ENCODE peak calls at places on chromosome 9, in five cellular contexts. One of them, this sample, is unnamed.

GRCh38 chr9:13648676-13649075 is 369.2 kb upstream of the MPDZ start:
- DNase-seq in SK-N-SH: no peak
- DNase-seq in K562: no peak
- DNase-seq in HCT116: no peak
- DNase-seq in HepG2: no peak
- DNase-seq in this sample: no peak

GRCh38 chr9:120917989-120918630 is 8.5 kb downstream of the TRAF1 start:
- DNase-seq in SK-N-SH: no peak
- DNase-seq in HepG2: no peak
- DNase-seq in HCT116: no peak
- DNase-seq in K562: no peak
- DNase-seq in this sample: no peak

GRCh38 chr9:119639287-119639955 is 270.2 kb upstream of the BRINP1 start:
- DNase-seq in SK-N-SH: peak
- DNase-seq in HCT116: no peak
- DNase-seq in K562: no peak
- DNase-seq in HepG2: no peak
- DNase-seq in this sample: peak

GRCh38 chr9:132639322-132639721 is 30.5 kb downstream of the DDX31 start:
- DNase-seq in K562: no peak
- DNase-seq in HepG2: no peak
- DNase-seq in HCT116: no peak
- DNase-seq in SK-N-SH: no peak
- DNase-seq in this sample: no peak

GRCh38 chr9:3200331-3200774 is 325.4 kb downstream of the RFX3 start:
- DNase-seq in HepG2: no peak
- DNase-seq in SK-N-SH: no peak
- DNase-seq in HCT116: no peak
- DNase-seq in K562: no peak
- DNase-seq in this sample: no peak

GRCh38 chr9:104232781-104233341 is 138.8 kb downstream of the SMC2 start:
- DNase-seq in HepG2: no peak
- DNase-seq in K562: no peak
- DNase-seq in HCT116: no peak
- DNase-seq in SK-N-SH: no peak
- DNase-seq in this sample: no peak

GRCh38 chr9:128909859-128910258 is 10.9 kb upstream of the PHYHD1 start:
- DNase-seq in SK-N-SH: no peak
- DNase-seq in HepG2: no peak
- DNase-seq in K562: no peak
- DNase-seq in HCT116: no peak
- DNase-seq in this sample: no peak

GRCh38 chr9:97310896-97311295 is 3.4 kb downstream of the CCDC180 start:
- DNase-seq in K562: no peak
- DNase-seq in HepG2: no peak
- DNase-seq in SK-N-SH: no peak
- DNase-seq in HCT116: no peak
- DNase-seq in this sample: no peak

GRCh38 chr9:125538092-125538473 is 168.9 kb downstream of the MAPKAP1 start:
- DNase-seq in HCT116: peak
- DNase-seq in SK-N-SH: no peak
- DNase-seq in HepG2: peak
- DNase-seq in K562: no peak
- DNase-seq in this sample: peak

GRCh38 chr9:118362123-118362522 is 657.9 kb downstream of the TLR4 start:
- DNase-seq in HepG2: no peak
- DNase-seq in HCT116: no peak
- DNase-seq in K562: no peak
- DNase-seq in SK-N-SH: no peak
- DNase-seq in this sample: no peak

GRCh38 chr9:128892223-128892892 is 10.4 kb downstream of the LRRC8A start:
- DNase-seq in K562: peak
- DNase-seq in HepG2: no peak
- DNase-seq in HCT116: no peak
- DNase-seq in SK-N-SH: no peak
- DNase-seq in this sample: no peak

GRCh38 chr9:121748080-121748479 is 96.6 kb downstream of the DAB2IP start:
- DNase-seq in K562: no peak
- DNase-seq in HepG2: no peak
- DNase-seq in HCT116: no peak
- DNase-seq in SK-N-SH: no peak
- DNase-seq in this sample: no peak

GRCh38 chr9:75803130-75803529 is 87.3 kb upstream of the PCSK5 start:
- DNase-seq in K562: no peak
- DNase-seq in HCT116: no peak
- DNase-seq in SK-N-SH: no peak
- DNase-seq in HepG2: no peak
- DNase-seq in this sample: no peak

GRCh38 chr9:36400332-36401178 is 486 bp upstream of the RNF38 start:
- DNase-seq in K562: peak
- DNase-seq in HCT116: peak
- DNase-seq in HepG2: peak
- DNase-seq in SK-N-SH: peak
- DNase-seq in this sample: peak

GRCh38 chr9:21611896-21612295 is 129.8 kb upstream of the IFNE start:
- DNase-seq in K562: no peak
- DNase-seq in HCT116: peak
- DNase-seq in HepG2: no peak
- DNase-seq in SK-N-SH: no peak
- DNase-seq in this sample: no peak

GRCh38 chr9:12818431-12819000 is 43.7 kb downstream of the LURAP1L start:
- DNase-seq in HCT116: no peak
- DNase-seq in SK-N-SH: no peak
- DNase-seq in HepG2: no peak
- DNase-seq in K562: no peak
- DNase-seq in this sample: no peak

GRCh38 chr9:96858670-96859069 is 4.4 kb upstream of the ZNF782 start:
- DNase-seq in SK-N-SH: no peak
- DNase-seq in HCT116: no peak
- DNase-seq in K562: no peak
- DNase-seq in HepG2: peak
- DNase-seq in this sample: no peak

GRCh38 chr9:3569529-3569928 is 43.7 kb upstream of the RFX3 start:
- DNase-seq in K562: no peak
- DNase-seq in HepG2: no peak
- DNase-seq in SK-N-SH: no peak
- DNase-seq in HCT116: no peak
- DNase-seq in this sample: no peak

GRCh38 chr9:21558627-21559401 is 76.7 kb upstream of the IFNE start:
- DNase-seq in SK-N-SH: no peak
- DNase-seq in HCT116: no peak
- DNase-seq in HepG2: no peak
- DNase-seq in K562: no peak
- DNase-seq in this sample: no peak

GRCh38 chr9:5714501-5715401 is 85.8 kb downstream of the RIC1 start:
- DNase-seq in SK-N-SH: no peak
- DNase-seq in HCT116: peak
- DNase-seq in K562: no peak
- DNase-seq in HepG2: peak
- DNase-seq in this sample: no peak

GRCh38 chr9:70161414-70161732 is 97.4 kb upstream of the SMC5 start:
- DNase-seq in HCT116: no peak
- DNase-seq in K562: no peak
- DNase-seq in SK-N-SH: no peak
- DNase-seq in HepG2: no peak
- DNase-seq in this sample: no peak
- TF ChIP-seq JUND in HCT116: no peak
- TF ChIP-seq JUND in K562: no peak
- TF ChIP-seq JUND in SK-N-SH: no peak
- TF ChIP-seq JUND in HepG2: no peak
- TF ChIP-seq JUND in this sample: no peak

GRCh38 chr9:93119953-93120845 is 13.9 kb downstream of the NINJ1 start:
- DNase-seq in K562: peak
- DNase-seq in SK-N-SH: peak
- DNase-seq in HepG2: peak
- DNase-seq in HCT116: peak
- DNase-seq in this sample: peak
- TF ChIP-seq JUND in K562: peak
- TF ChIP-seq JUND in SK-N-SH: peak
- TF ChIP-seq JUND in HepG2: peak
- TF ChIP-seq JUND in HCT116: no peak
- TF ChIP-seq JUND in this sample: no peak

GRCh38 chr9:34513567-34514214 is 9.1 kb downstream of the ENHO start:
- DNase-seq in SK-N-SH: no peak
- DNase-seq in K562: no peak
- DNase-seq in HepG2: no peak
- DNase-seq in HCT116: no peak
- DNase-seq in this sample: no peak
- TF ChIP-seq JUND in SK-N-SH: no peak
- TF ChIP-seq JUND in K562: no peak
- TF ChIP-seq JUND in HepG2: no peak
- TF ChIP-seq JUND in HCT116: no peak
- TF ChIP-seq JUND in this sample: no peak

GRCh38 chr9:137494104-137494544 is 35.0 kb upstream of the NSMF start:
- DNase-seq in SK-N-SH: no peak
- DNase-seq in HepG2: no peak
- DNase-seq in K562: peak
- DNase-seq in HCT116: no peak
- DNase-seq in this sample: no peak

GRCh38 chr9:137493163-137494103 is 34.3 kb upstream of the NSMF start:
- DNase-seq in K562: no peak
- DNase-seq in HepG2: no peak
- DNase-seq in HCT116: no peak
- DNase-seq in SK-N-SH: no peak
- DNase-seq in this sample: no peak

GRCh38 chr9:137491735-137492432 is 32.8 kb upstream of the NSMF start:
- DNase-seq in HepG2: no peak
- DNase-seq in SK-N-SH: no peak
- DNase-seq in HCT116: no peak
- DNase-seq in K562: peak
- DNase-seq in this sample: no peak

GRCh38 chr9:137490532-137491186 is 31.5 kb upstream of the NSMF start:
- DNase-seq in SK-N-SH: no peak
- DNase-seq in HCT116: no peak
- DNase-seq in HepG2: no peak
- DNase-seq in K562: no peak
- DNase-seq in this sample: no peak

DNA sequence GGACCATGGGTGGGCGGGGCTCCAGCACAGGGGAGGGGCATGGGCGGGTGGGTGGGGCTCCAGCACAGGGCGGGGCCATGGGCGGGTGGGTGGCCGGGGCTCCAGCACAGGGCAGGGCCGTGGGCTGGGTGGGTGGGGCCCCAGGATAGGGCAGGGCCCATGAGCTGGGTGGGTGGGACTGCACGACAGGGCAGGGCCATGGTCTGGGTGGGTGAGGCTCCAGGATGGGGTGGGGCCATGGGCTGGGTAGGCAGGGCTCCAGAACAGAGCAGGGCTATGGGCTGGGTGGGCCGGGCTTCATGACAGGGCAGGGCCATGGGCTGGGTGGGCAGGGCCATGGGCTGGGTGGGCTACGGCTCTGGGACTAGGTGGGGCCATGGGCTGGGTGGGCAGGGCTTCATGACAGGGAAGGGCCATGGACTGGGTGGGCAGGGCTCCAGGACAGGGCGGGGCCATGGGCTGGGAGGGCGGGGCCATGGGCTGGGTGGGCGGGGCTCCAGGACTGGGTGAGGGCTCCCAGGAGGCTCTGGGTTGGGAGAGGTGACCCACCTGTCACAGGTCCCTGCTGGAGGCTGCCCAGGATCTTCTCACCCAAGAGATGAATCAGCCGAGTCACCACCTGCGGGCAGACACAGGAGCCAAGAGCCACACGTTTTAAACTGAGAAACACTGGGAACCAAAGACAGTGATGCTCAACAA is 33.5 kb upstream of the NSMF start:
- DNase-seq in HepG2: no peak
- DNase-seq in K562: peak
- DNase-seq in SK-N-SH: peak
- DNase-seq in HCT116: peak
- DNase-seq in this sample: peak
- TF ChIP-seq JUND in HepG2: no peak
- TF ChIP-seq JUND in K562: no peak
- TF ChIP-seq JUND in SK-N-SH: no peak
- TF ChIP-seq JUND in HCT116: no peak
- TF ChIP-seq JUND in this sample: no peak

DNA sequence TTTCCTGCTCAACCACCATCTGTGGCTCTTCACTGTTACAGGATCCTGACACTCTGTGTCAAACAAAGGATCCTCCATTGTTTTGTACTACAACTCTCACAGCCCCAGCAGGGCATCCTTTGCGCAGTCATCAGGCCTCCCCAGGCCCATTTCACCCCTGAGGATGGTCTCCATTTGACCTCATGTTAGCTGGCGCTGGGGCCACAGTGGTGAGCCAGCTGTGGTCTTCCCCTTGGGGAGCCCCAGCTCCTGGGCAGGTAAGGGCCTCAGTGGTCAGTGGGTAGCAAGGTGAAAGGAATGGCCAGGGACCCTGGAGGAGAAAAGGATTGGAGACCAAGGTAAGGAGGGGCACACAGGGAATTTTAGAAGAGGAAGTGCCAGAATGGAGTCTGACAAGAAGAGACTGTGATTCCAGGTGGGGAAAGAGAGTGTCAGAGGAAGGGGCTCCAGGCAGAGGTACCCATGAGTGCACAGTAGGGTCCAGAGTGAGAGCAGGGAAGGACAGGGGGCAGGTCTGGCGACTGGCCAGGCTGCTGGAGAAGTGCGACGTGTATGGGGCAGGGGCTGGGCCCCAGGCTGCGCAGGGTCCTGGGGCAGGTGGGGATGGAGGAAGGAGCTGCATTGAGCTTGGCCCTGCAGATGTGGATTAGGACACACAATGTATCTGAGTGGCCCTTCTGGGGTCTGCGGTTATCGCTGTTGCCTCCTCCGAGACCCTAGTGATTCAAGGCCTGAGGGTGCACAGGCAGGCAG is 109.9 kb downstream of the PHF2 start:
- DNase-seq in HepG2: no peak
- DNase-seq in HCT116: no peak
- DNase-seq in K562: no peak
- DNase-seq in SK-N-SH: no peak
- DNase-seq in this sample: no peak
- TF ChIP-seq JUND in HepG2: no peak
- TF ChIP-seq JUND in HCT116: no peak
- TF ChIP-seq JUND in K562: no peak
- TF ChIP-seq JUND in SK-N-SH: no peak
- TF ChIP-seq JUND in this sample: no peak

GRCh38 chr9:38091310-38092199 is 22.5 kb upstream of the SHB start:
- DNase-seq in HepG2: no peak
- DNase-seq in K562: no peak
- DNase-seq in SK-N-SH: peak
- DNase-seq in HCT116: no peak
- DNase-seq in this sample: no peak
- TF ChIP-seq JUND in HepG2: no peak
- TF ChIP-seq JUND in K562: peak
- TF ChIP-seq JUND in SK-N-SH: no peak
- TF ChIP-seq JUND in HCT116: no peak
- TF ChIP-seq JUND in this sample: no peak

GRCh38 chr9:71791875-71792274 is 23.6 kb upstream of the CEMIP2 start:
- DNase-seq in HepG2: no peak
- DNase-seq in SK-N-SH: no peak
- DNase-seq in HCT116: no peak
- DNase-seq in K562: no peak
- DNase-seq in this sample: no peak
- TF ChIP-seq JUND in HepG2: no peak
- TF ChIP-seq JUND in SK-N-SH: no peak
- TF ChIP-seq JUND in HCT116: no peak
- TF ChIP-seq JUND in K562: no peak
- TF ChIP-seq JUND in this sample: no peak

GRCh38 chr9:34413229-34413852 is 36.6 kb upstream of the MYORG start:
- DNase-seq in HepG2: peak
- DNase-seq in K562: peak
- DNase-seq in SK-N-SH: no peak
- DNase-seq in HCT116: no peak
- DNase-seq in this sample: peak
- TF ChIP-seq JUND in HepG2: no peak
- TF ChIP-seq JUND in K562: no peak
- TF ChIP-seq JUND in SK-N-SH: no peak
- TF ChIP-seq JUND in HCT116: no peak
- TF ChIP-seq JUND in this sample: no peak

GRCh38 chr9:135403733-135404450 is 75.7 kb upstream of the PPP1R26 start:
- DNase-seq in SK-N-SH: peak
- DNase-seq in HCT116: no peak
- DNase-seq in HepG2: no peak
- DNase-seq in K562: no peak
- DNase-seq in this sample: peak
- TF ChIP-seq JUND in SK-N-SH: no peak
- TF ChIP-seq JUND in HCT116: no peak
- TF ChIP-seq JUND in HepG2: no peak
- TF ChIP-seq JUND in K562: no peak
- TF ChIP-seq JUND in this sample: no peak